ENCODE peak calls at places on chromosomes 11 and 22, in nine cellular contexts. One of them, this sample, is unnamed.

GRCh38 chr11:20887137-20887536 is 217.8 kb downstream of the NELL1 start:
- DNase-seq in coronary artery: no peak
- DNase-seq in IMR-90: no peak
- DNase-seq in ovary: no peak
- DNase-seq in astrocyte of the cerebellum: no peak
- DNase-seq in dorsolateral prefrontal cortex: no peak
- DNase-seq in Peyer's patch: no peak
- DNase-seq in tibial artery: no peak
- DNase-seq in cardiac muscle cell: no peak
- DNase-seq in this sample: no peak

GRCh38 chr11:58647141-58647699 is 24.8 kb downstream of the CNTF start:
- DNase-seq in coronary artery: no peak
- DNase-seq in IMR-90: no peak
- DNase-seq in ovary: no peak
- DNase-seq in astrocyte of the cerebellum: no peak
- DNase-seq in dorsolateral prefrontal cortex: no peak
- DNase-seq in Peyer's patch: no peak
- DNase-seq in tibial artery: no peak
- DNase-seq in cardiac muscle cell: no peak
- DNase-seq in this sample: no peak

GRCh38 chr11:119972281-119972680 is 165.6 kb downstream of the TRIM29 start:
- DNase-seq in coronary artery: no peak
- DNase-seq in IMR-90: no peak
- DNase-seq in ovary: no peak
- DNase-seq in astrocyte of the cerebellum: no peak
- DNase-seq in dorsolateral prefrontal cortex: no peak
- DNase-seq in Peyer's patch: no peak
- DNase-seq in tibial artery: no peak
- DNase-seq in cardiac muscle cell: no peak
- DNase-seq in this sample: no peak

GRCh38 chr11:118078972-118079411 is 2.1 kb downstream of the TMPRSS4 start:
- DNase-seq in coronary artery: no peak
- DNase-seq in IMR-90: no peak
- DNase-seq in ovary: no peak
- DNase-seq in astrocyte of the cerebellum: no peak
- DNase-seq in dorsolateral prefrontal cortex: no peak
- DNase-seq in Peyer's patch: peak
- DNase-seq in tibial artery: no peak
- DNase-seq in cardiac muscle cell: no peak
- DNase-seq in this sample: no peak

GRCh38 chr11:129910360-129910759 is 15.0 kb upstream of the NFRKB start:
- DNase-seq in coronary artery: no peak
- DNase-seq in IMR-90: no peak
- DNase-seq in ovary: no peak
- DNase-seq in astrocyte of the cerebellum: no peak
- DNase-seq in dorsolateral prefrontal cortex: no peak
- DNase-seq in Peyer's patch: no peak
- DNase-seq in tibial artery: no peak
- DNase-seq in cardiac muscle cell: no peak
- DNase-seq in this sample: no peak

GRCh38 chr22:17633217-17633997 is 4.9 kb upstream of the ATP6V1E1 start:
- DNase-seq in coronary artery: no peak
- DNase-seq in IMR-90: peak
- DNase-seq in ovary: no peak
- DNase-seq in astrocyte of the cerebellum: peak
- DNase-seq in dorsolateral prefrontal cortex: no peak
- DNase-seq in Peyer's patch: no peak
- DNase-seq in tibial artery: no peak
- DNase-seq in cardiac muscle cell: peak
- DNase-seq in this sample: peak

GRCh38 chr11:14370496-14370895 is 11.5 kb upstream of the RRAS2 start:
- DNase-seq in coronary artery: no peak
- DNase-seq in IMR-90: no peak
- DNase-seq in ovary: no peak
- DNase-seq in astrocyte of the cerebellum: no peak
- DNase-seq in dorsolateral prefrontal cortex: no peak
- DNase-seq in Peyer's patch: no peak
- DNase-seq in tibial artery: no peak
- DNase-seq in cardiac muscle cell: no peak
- DNase-seq in this sample: no peak

GRCh38 chr22:46465348-46465725 is 72.1 kb downstream of the CELSR1 start:
- DNase-seq in coronary artery: no peak
- DNase-seq in IMR-90: no peak
- DNase-seq in ovary: no peak
- DNase-seq in astrocyte of the cerebellum: no peak
- DNase-seq in dorsolateral prefrontal cortex: no peak
- DNase-seq in Peyer's patch: no peak
- DNase-seq in tibial artery: no peak
- DNase-seq in cardiac muscle cell: no peak
- DNase-seq in this sample: no peak

GRCh38 chr11:66315498-66315885 is 1.4 kb downstream of the CD248 start:
- DNase-seq in coronary artery: no peak
- DNase-seq in IMR-90: no peak
- DNase-seq in ovary: no peak
- DNase-seq in astrocyte of the cerebellum: no peak
- DNase-seq in dorsolateral prefrontal cortex: no peak
- DNase-seq in Peyer's patch: no peak
- DNase-seq in tibial artery: no peak
- DNase-seq in cardiac muscle cell: no peak
- DNase-seq in this sample: no peak

GRCh38 chr11:68118753-68119448 is 2.3 kb downstream of the CHKA start:
- DNase-seq in coronary artery: no peak
- DNase-seq in IMR-90: peak
- DNase-seq in ovary: no peak
- DNase-seq in astrocyte of the cerebellum: no peak
- DNase-seq in dorsolateral prefrontal cortex: no peak
- DNase-seq in Peyer's patch: no peak
- DNase-seq in tibial artery: no peak
- DNase-seq in cardiac muscle cell: peak
- DNase-seq in this sample: peak

GRCh38 chr11:20739004-20739612 is 69.7 kb downstream of the NELL1 start:
- DNase-seq in coronary artery: no peak
- DNase-seq in IMR-90: no peak
- DNase-seq in ovary: no peak
- DNase-seq in astrocyte of the cerebellum: no peak
- DNase-seq in dorsolateral prefrontal cortex: no peak
- DNase-seq in Peyer's patch: no peak
- DNase-seq in tibial artery: no peak
- DNase-seq in cardiac muscle cell: no peak
- DNase-seq in this sample: no peak

GRCh38 chr11:46250071-46251052 is 27.1 kb upstream of the CREB3L1 start:
- DNase-seq in coronary artery: no peak
- DNase-seq in IMR-90: peak
- DNase-seq in ovary: no peak
- DNase-seq in astrocyte of the cerebellum: no peak
- DNase-seq in dorsolateral prefrontal cortex: no peak
- DNase-seq in Peyer's patch: no peak
- DNase-seq in tibial artery: no peak
- DNase-seq in cardiac muscle cell: peak
- DNase-seq in this sample: no peak

GRCh38 chr22:47616396-47617020 is 854.1 kb downstream of the TBC1D22A start:
- DNase-seq in coronary artery: peak
- DNase-seq in IMR-90: no peak
- DNase-seq in ovary: no peak
- DNase-seq in astrocyte of the cerebellum: no peak
- DNase-seq in dorsolateral prefrontal cortex: no peak
- DNase-seq in Peyer's patch: peak
- DNase-seq in tibial artery: no peak
- DNase-seq in cardiac muscle cell: no peak
- DNase-seq in this sample: no peak

GRCh38 chr11:73244589-73245240 is 26.6 kb downstream of the P2RY2 start:
- DNase-seq in coronary artery: no peak
- DNase-seq in IMR-90: no peak
- DNase-seq in ovary: no peak
- DNase-seq in astrocyte of the cerebellum: no peak
- DNase-seq in dorsolateral prefrontal cortex: no peak
- DNase-seq in Peyer's patch: peak
- DNase-seq in tibial artery: no peak
- DNase-seq in cardiac muscle cell: no peak
- DNase-seq in this sample: no peak

GRCh38 chr22:23127788-23128187 is 14.0 kb downstream of the RSPH14 start:
- DNase-seq in coronary artery: no peak
- DNase-seq in IMR-90: no peak
- DNase-seq in ovary: no peak
- DNase-seq in astrocyte of the cerebellum: no peak
- DNase-seq in dorsolateral prefrontal cortex: no peak
- DNase-seq in Peyer's patch: no peak
- DNase-seq in tibial artery: no peak
- DNase-seq in cardiac muscle cell: no peak
- DNase-seq in this sample: no peak

GRCh38 chr11:47488111-47488510 is 39.2 kb upstream of the RAPSN start:
- DNase-seq in coronary artery: no peak
- DNase-seq in IMR-90: no peak
- DNase-seq in ovary: no peak
- DNase-seq in astrocyte of the cerebellum: no peak
- DNase-seq in dorsolateral prefrontal cortex: no peak
- DNase-seq in Peyer's patch: no peak
- DNase-seq in tibial artery: no peak
- DNase-seq in cardiac muscle cell: no peak
- DNase-seq in this sample: no peak

GRCh38 chr22:27531782-27532530 is 269.6 kb downstream of the MN1 start:
- DNase-seq in coronary artery: no peak
- DNase-seq in IMR-90: peak
- DNase-seq in ovary: no peak
- DNase-seq in astrocyte of the cerebellum: peak
- DNase-seq in dorsolateral prefrontal cortex: no peak
- DNase-seq in Peyer's patch: no peak
- DNase-seq in tibial artery: no peak
- DNase-seq in cardiac muscle cell: peak
- DNase-seq in this sample: peak

GRCh38 chr11:45252134-45252856 is 33.8 kb downstream of the SYT13 start:
- DNase-seq in coronary artery: no peak
- DNase-seq in IMR-90: peak
- DNase-seq in ovary: peak
- DNase-seq in astrocyte of the cerebellum: no peak
- DNase-seq in dorsolateral prefrontal cortex: no peak
- DNase-seq in Peyer's patch: peak
- DNase-seq in tibial artery: no peak
- DNase-seq in cardiac muscle cell: peak
- DNase-seq in this sample: no peak

GRCh38 chr22:47124451-47124881 is 362.0 kb downstream of the TBC1D22A start:
- DNase-seq in coronary artery: no peak
- DNase-seq in IMR-90: no peak
- DNase-seq in ovary: no peak
- DNase-seq in astrocyte of the cerebellum: no peak
- DNase-seq in dorsolateral prefrontal cortex: no peak
- DNase-seq in Peyer's patch: no peak
- DNase-seq in tibial artery: no peak
- DNase-seq in cardiac muscle cell: no peak
- DNase-seq in this sample: no peak

GRCh38 chr22:24133187-24133965 is 47.9 kb upstream of the SUSD2 start:
- DNase-seq in coronary artery: no peak
- DNase-seq in IMR-90: peak
- DNase-seq in ovary: peak
- DNase-seq in astrocyte of the cerebellum: no peak
- DNase-seq in dorsolateral prefrontal cortex: no peak
- DNase-seq in Peyer's patch: no peak
- DNase-seq in tibial artery: no peak
- DNase-seq in cardiac muscle cell: peak
- DNase-seq in this sample: no peak
- TF ChIP-seq CTCF in coronary artery: peak
- TF ChIP-seq CTCF in IMR-90: peak
- TF ChIP-seq CTCF in ovary: no peak
- TF ChIP-seq CTCF in astrocyte of the cerebellum: peak
- TF ChIP-seq CTCF in dorsolateral prefrontal cortex: no peak
- TF ChIP-seq CTCF in Peyer's patch: peak
- TF ChIP-seq CTCF in tibial artery: peak
- TF ChIP-seq CTCF in cardiac muscle cell: peak
- TF ChIP-seq CTCF in this sample: peak

GRCh38 chr11:104199041-104199440 is 35.1 kb upstream of the PDGFD start:
- DNase-seq in coronary artery: no peak
- DNase-seq in IMR-90: no peak
- DNase-seq in ovary: no peak
- DNase-seq in astrocyte of the cerebellum: no peak
- DNase-seq in dorsolateral prefrontal cortex: no peak
- DNase-seq in Peyer's patch: no peak
- DNase-seq in tibial artery: no peak
- DNase-seq in cardiac muscle cell: peak
- DNase-seq in this sample: no peak
- H3K4me3 ChIP-seq in coronary artery: no peak
- H3K4me3 ChIP-seq in IMR-90: no peak
- H3K4me3 ChIP-seq in ovary: no peak
- H3K4me3 ChIP-seq in astrocyte of the cerebellum: no peak
- H3K4me3 ChIP-seq in dorsolateral prefrontal cortex: no peak
- H3K4me3 ChIP-seq in Peyer's patch: no peak
- H3K4me3 ChIP-seq in tibial artery: no peak
- H3K4me3 ChIP-seq in cardiac muscle cell: no peak
- H3K4me3 ChIP-seq in this sample: no peak

DNA sequence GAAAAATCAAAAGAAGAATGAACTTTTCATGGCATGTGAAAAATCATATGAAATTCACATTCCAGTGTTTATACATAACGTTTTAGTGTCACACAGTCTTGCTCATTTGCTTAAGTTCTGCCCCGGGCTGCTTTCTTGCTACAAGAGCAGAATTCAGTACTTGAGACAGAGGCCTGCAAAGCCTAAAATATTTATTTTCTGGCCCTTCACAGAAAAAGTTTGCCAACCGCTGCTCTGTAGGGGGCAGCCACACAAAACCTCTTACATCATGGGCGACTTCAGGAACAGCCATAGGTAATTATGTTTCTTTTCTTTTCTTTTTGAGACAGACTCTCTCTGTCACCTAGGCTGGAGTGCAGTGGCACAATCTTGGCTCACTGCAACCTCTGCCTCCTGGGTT is 1.0 kb upstream of the ATG2A start:
- DNase-seq in coronary artery: no peak
- DNase-seq in IMR-90: peak
- DNase-seq in ovary: no peak
- DNase-seq in astrocyte of the cerebellum: peak
- DNase-seq in dorsolateral prefrontal cortex: no peak
- DNase-seq in Peyer's patch: no peak
- DNase-seq in tibial artery: no peak
- DNase-seq in cardiac muscle cell: peak
- DNase-seq in this sample: no peak
- TF ChIP-seq CTCF in coronary artery: no peak
- TF ChIP-seq CTCF in IMR-90: peak
- TF ChIP-seq CTCF in ovary: no peak
- TF ChIP-seq CTCF in astrocyte of the cerebellum: peak
- TF ChIP-seq CTCF in dorsolateral prefrontal cortex: peak
- TF ChIP-seq CTCF in Peyer's patch: no peak
- TF ChIP-seq CTCF in tibial artery: no peak
- TF ChIP-seq CTCF in cardiac muscle cell: peak
- TF ChIP-seq CTCF in this sample: peak

DNA sequence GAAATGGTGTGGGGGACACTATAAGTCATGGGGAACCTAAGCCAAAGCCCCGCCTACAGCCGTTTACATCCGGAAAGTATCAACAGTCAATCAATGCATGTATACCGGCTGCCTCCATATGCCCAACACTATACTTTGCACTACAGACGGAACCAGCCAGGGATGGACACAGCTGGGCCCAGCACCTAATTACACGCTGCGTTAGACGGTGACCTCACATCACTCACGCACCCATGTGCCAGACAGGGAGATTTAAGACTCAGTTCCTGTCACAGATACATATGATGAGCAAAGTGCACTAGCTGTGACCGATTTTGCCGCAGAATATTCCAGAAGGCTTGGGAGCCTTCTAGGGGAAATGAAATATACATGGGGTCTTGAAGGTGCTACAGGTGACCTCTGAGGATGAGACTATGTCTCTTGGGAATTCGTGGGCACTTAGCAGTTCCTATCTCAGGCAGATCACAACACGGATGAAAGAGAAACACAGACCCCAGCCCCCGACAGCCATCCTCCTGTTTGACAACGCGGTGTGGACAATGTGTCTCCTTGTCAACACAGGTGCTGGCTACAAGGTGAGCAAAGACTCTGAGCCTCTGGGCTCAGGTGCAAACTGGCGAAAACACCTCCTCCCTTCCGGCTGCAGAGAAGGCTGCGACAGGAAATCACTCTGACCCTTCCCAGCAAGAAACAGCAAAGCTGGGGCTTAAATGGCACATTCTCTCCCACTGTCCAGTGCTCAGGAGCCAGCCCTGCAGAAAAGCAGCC is 8.0 kb downstream of the AHNAK start:
- DNase-seq in coronary artery: no peak
- DNase-seq in IMR-90: no peak
- DNase-seq in ovary: no peak
- DNase-seq in astrocyte of the cerebellum: no peak
- DNase-seq in dorsolateral prefrontal cortex: no peak
- DNase-seq in Peyer's patch: no peak
- DNase-seq in tibial artery: no peak
- DNase-seq in cardiac muscle cell: no peak
- DNase-seq in this sample: no peak
- H3K4me3 ChIP-seq in coronary artery: peak
- H3K4me3 ChIP-seq in IMR-90: no peak
- H3K4me3 ChIP-seq in ovary: peak
- H3K4me3 ChIP-seq in astrocyte of the cerebellum: peak
- H3K4me3 ChIP-seq in dorsolateral prefrontal cortex: no peak
- H3K4me3 ChIP-seq in Peyer's patch: peak
- H3K4me3 ChIP-seq in tibial artery: peak
- H3K4me3 ChIP-seq in cardiac muscle cell: no peak
- H3K4me3 ChIP-seq in this sample: peak

This sample was measured in retinal pigment epithelial cell.